ENCODE peak calls at places on chromosomes 6 and 20, in four cellular contexts. T is neural progenitor cell, X is brain microvascular endothelial cell, Q is hepatocyte. D is an unnamed sample.

GRCh38 chr6:13080462-13081188 is 247.7 kb downstream of the TBC1D7 start:
- DNase-seq in T (no peak), X (no peak), Q (no peak), D (no peak)

GRCh38 chr6:158290659-158291058 is 21.6 kb upstream of the TULP4 start:
- DNase-seq in Q (no peak), X (no peak), T (no peak), D (no peak)

GRCh38 chr6:116662186-116662585 is 6.4 kb downstream of the ZUP1 start:
- DNase-seq in Q (no peak), X (no peak), T (no peak), D (no peak)

GRCh38 chr6:32171234-32171633 is 4.7 kb downstream of the AGPAT1 start:
- DNase-seq in X (no peak), T (no peak), Q (no peak), D (no peak)

GRCh38 chr20:12207875-12208274 is 290.2 kb downstream of the BTBD3 start:
- DNase-seq in Q (peak; percentile 31), T (peak; percentile 75), X (peak; percentile 31), D (no peak)

GRCh38 chr20:6469695-6470094 is 297.8 kb upstream of the BMP2 start:
- DNase-seq in Q (no peak), X (no peak), T (no peak), D (no peak)

GRCh38 chr20:35963878-35964277 is 4.5 kb upstream of the CNBD2 start:
- DNase-seq in X (no peak), Q (no peak), T (no peak), D (no peak)

GRCh38 chr6:46015119-46015968 is at the start of gene CLIC5:
- DNase-seq in X (no peak), Q (peak; percentile 57), T (peak; percentile 65), D (no peak)

GRCh38 chr6:155623450-155624178 is 168.0 kb upstream of the NOX3 start:
- DNase-seq in Q (no peak), X (no peak), T (no peak), D (no peak)

GRCh38 chr6:52511572-52512151 is 65.2 kb downstream of the TRAM2 start:
- DNase-seq in Q (no peak), X (peak; percentile 53), T (no peak), D (no peak)

GRCh38 chr20:54067606-54068174 is 2.7 kb downstream of the BCAS1 start:
- DNase-seq in T (no peak), Q (peak; percentile 92), X (no peak), D (no peak)

GRCh38 chr6:135296715-135297114 is 115.6 kb downstream of the MYB start:
- DNase-seq in X (no peak), Q (no peak), T (no peak), D (no peak)

GRCh38 chr6:144284753-144285547 is at the start of gene UTRN:
- DNase-seq in T (peak; percentile 94), Q (peak; percentile 88), X (peak; percentile 77), D (peak; percentile 85)

GRCh38 chr20:57124346-57124745 is 142.1 kb downstream of the BMP7 start:
- DNase-seq in Q (no peak), X (no peak), T (no peak), D (no peak)

GRCh38 chr6:81086931-81087330 is 665.5 kb downstream of the TENT5A start:
- DNase-seq in Q (no peak), X (no peak), T (no peak), D (no peak)

GRCh38 chr6:44735631-44735963 is 348.1 kb downstream of the CDC5L start:
- DNase-seq in X (peak; percentile 16), Q (no peak), T (no peak), D (peak; percentile 54)

GRCh38 chr20:56795492-56795891 is 166.4 kb downstream of the TFAP2C start:
- DNase-seq in Q (no peak), T (no peak), X (no peak), D (no peak)

GRCh38 chr6:41021832-41022231 is 17.2 kb downstream of the UNC5CL start:
- DNase-seq in X (no peak), T (peak; percentile 24), Q (peak; percentile 51), D (no peak)

GRCh38 chr6:62265906-62266305 is 20.1 kb downstream of the KHDRBS2 start:
- DNase-seq in Q (no peak), X (no peak), T (no peak), D (no peak)

GRCh38 chr6:73739097-73739496 is 43.1 kb downstream of the CD109 start:
- DNase-seq in Q (peak; percentile 78), T (peak; percentile 75), X (peak; percentile 28), D (no peak)

GRCh38 chr6:25652007-25652515 is at the start of gene SCGN:
- DNase-seq in X (peak; percentile 56), T (peak; percentile 88), Q (peak; percentile 89), D (peak; percentile 63)

GRCh38 chr6:160102956-160103824 is 18.4 kb upstream of the SLC22A1 start:
- DNase-seq in Q (no peak), X (peak; percentile 33), T (peak; percentile 48), D (no peak)

GRCh38 chr20:50313827-50314226 is 123.2 kb downstream of the CEBPB start:
- DNase-seq in T (no peak), Q (no peak), X (no peak), D (no peak)

GRCh38 chr6:131366223-131366622 is 206.8 kb upstream of the ARG1 start:
- DNase-seq in Q (no peak), X (no peak), T (no peak), D (no peak)

GRCh38 chr6:151876122-151876521 is 68.6 kb downstream of the ESR1 start:
- DNase-seq in T (no peak), Q (no peak), X (no peak), D (no peak)

GRCh38 chr6:110528051-110528929 is 51.9 kb upstream of the SLC22A16 start:
- DNase-seq in Q (peak; percentile 76), X (peak; percentile 61), T (peak; percentile 75), D (peak; percentile 66)

GRCh38 chr20:2387180-2387577 is 6.5 kb downstream of the TGM6 start:
- DNase-seq in Q (peak; percentile 23), T (peak; percentile 69), X (peak; percentile 64), D (no peak)

GRCh38 chr6:13260831-13261230 is 67.5 kb downstream of the TBC1D7 start:
- DNase-seq in Q (no peak), T (no peak), X (no peak), D (no peak)

GRCh38 chr6:37482356-37483292 is 17.1 kb downstream of the CCDC167 start:
- DNase-seq in X (no peak), T (no peak), Q (no peak), D (no peak)

GRCh38 chr6:163958646-163959045 is 544.1 kb downstream of the QKI start:
- DNase-seq in X (peak; percentile 51), T (no peak), Q (no peak), D (no peak)

GRCh38 chr6:170420791-170421776 is 114.5 kb downstream of the FAM120B start:
- DNase-seq in X (no peak), Q (no peak), T (no peak), D (no peak)

GRCh38 chr6:147043994-147044477 is 160.2 kb upstream of the STXBP5 start:
- DNase-seq in Q (no peak), T (no peak), X (no peak), D (no peak)

GRCh38 chr6:624979-625378 is 31.9 kb downstream of the HUS1B start:
- DNase-seq in Q (peak; percentile 38), T (peak; percentile 36), X (peak; percentile 19), D (no peak)

GRCh38 chr20:7161690-7162089 is 394.2 kb downstream of the BMP2 start:
- DNase-seq in T (peak; percentile 32), X (peak; percentile 3), Q (peak; percentile 53), D (no peak)

GRCh38 chr6:169691260-169691659 is 10.6 kb downstream of the WDR27 start:
- DNase-seq in Q (no peak), T (no peak), X (no peak), D (no peak)

GRCh38 chr6:64113703-64114102 is 478.1 kb downstream of the PHF3 start:
- DNase-seq in Q (no peak), X (no peak), T (no peak), D (no peak)

GRCh38 chr6:109351231-109352132 is 30.8 kb downstream of the CD164 start:
- DNase-seq in T (no peak), Q (no peak), X (no peak), D (no peak)

GRCh38 chr6:19905584-19905983 is 68.4 kb downstream of the ID4 start:
- DNase-seq in X (no peak), Q (no peak), T (no peak), D (no peak)

GRCh38 chr6:70575899-70576298 is 9.2 kb downstream of the SDHAF4 start:
- DNase-seq in T (no peak), Q (no peak), X (no peak), D (no peak)

GRCh38 chr6:146289816-146290588 is 253.6 kb upstream of the RAB32 start:
- DNase-seq in Q (peak; percentile 25), T (no peak), X (peak; percentile 88), D (no peak)

GRCh38 chr20:14264869-14265268 is 72.5 kb downstream of the FLRT3 start:
- DNase-seq in T (no peak), Q (peak; percentile 21), X (peak; percentile 0), D (no peak)

DNA sequence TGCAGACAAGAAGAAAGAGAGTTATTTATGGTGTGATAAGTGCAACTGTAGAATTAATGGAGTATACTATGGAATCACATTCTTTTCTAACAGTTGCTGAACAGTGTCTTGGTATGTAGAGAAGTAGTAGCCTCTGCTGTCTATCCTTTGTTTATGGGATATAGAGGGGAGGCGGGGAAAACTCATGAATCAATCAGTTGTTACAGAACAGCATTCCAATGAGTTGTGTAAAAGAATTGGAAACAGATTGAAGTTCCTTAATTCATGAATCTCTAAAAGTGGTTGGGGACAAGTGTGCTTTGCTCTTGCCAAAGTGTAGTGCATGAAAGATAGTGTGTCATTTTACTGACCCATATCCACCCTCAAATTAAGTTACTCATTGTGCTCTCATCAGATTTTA is 77.7 kb downstream of the FLRT3 start:
- DNase-seq in Q (no peak), T (peak; percentile 3), X (no peak), D (no peak)
- H3K27ac ChIP-seq in Q (no peak overlapping the region), T (no peak overlapping the region), X (no peak overlapping the region), D (no peak overlapping the region)

GRCh38 chr20:62908971-62909791 is 17.1 kb downstream of the DIDO1 start:
- DNase-seq in Q (no peak), T (no peak), X (no peak), D (no peak)

GRCh38 chr20:62907377-62908317 is 18.7 kb downstream of the DIDO1 start:
- DNase-seq in Q (no peak), X (no peak), T (peak; percentile 63), D (no peak)

GRCh38 chr20:62905536-62906117 is 20.7 kb downstream of the DIDO1 start:
- DNase-seq in T (no peak), Q (no peak), X (no peak), D (no peak)

GRCh38 chr20:62906209-62906608 is 20.1 kb downstream of the DIDO1 start:
- DNase-seq in T (no peak), Q (no peak), X (no peak), D (no peak)

GRCh38 chr20:62906647-62907375 is 19.5 kb downstream of the DIDO1 start:
- DNase-seq in T (no peak), Q (no peak), X (no peak), D (no peak)
- H3K36me3 ChIP-seq in T (no peaks in the 10 kb centered on the region), Q (peaks cover 7% of the 10 kb centered on the region), X (peaks cover 92% of the 10 kb centered on the region), D (peaks cover 100% of the 10 kb centered on the region)

GRCh38 chr6:47112311-47112710 is 70.2 kb upstream of the ADGRF1 start:
- DNase-seq in Q (no peak), X (no peak), T (no peak), D (no peak)
- H3K27ac ChIP-seq in Q (no peak overlapping the region), X (no peak overlapping the region), T (no peak overlapping the region), D (no peak overlapping the region)

DNA sequence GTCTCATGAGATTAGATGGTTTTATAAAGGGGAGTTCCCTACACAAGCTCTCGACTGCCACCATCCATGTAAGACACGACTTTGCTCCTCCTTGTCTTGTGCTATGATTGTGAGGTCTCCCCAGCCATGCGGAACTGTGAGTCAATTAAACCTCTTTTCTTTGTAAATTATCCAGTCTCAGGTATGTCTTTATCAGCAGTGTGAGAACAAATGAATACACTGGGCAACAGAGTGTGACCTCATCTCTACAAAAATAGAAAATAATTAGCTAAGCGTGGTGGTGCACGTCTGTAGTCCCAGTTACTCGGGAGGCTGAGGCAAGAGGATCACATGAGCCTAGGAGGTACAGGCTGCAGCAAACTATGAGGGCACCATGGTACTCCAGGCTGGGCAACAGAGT is 51.3 kb downstream of the MDN1 start:
- DNase-seq in X (no peak), Q (no peak), T (no peak), D (no peak)
- H3K36me3 ChIP-seq in X (peaks cover 31% of the 10 kb centered on the region), Q (no peaks in the 10 kb centered on the region), T (no peaks in the 10 kb centered on the region), D (peaks cover 55% of the 10 kb centered on the region)